ENCODE peak calls at places on chromosomes 7 and 10, in five cellular contexts. One of them, this sample, is unnamed.

GRCh38 chr7:70630647-70631457 is 501.1 kb upstream of the GALNT17 start:
- DNase-seq in mesothelial cell of epicardium: no peak
- DNase-seq in body of pancreas: no peak
- DNase-seq in iPS-NIHi11: no peak
- DNase-seq in HFFc6: no peak
- DNase-seq in this sample: no peak

GRCh38 chr7:44764665-44765578 is 16.3 kb downstream of the ZMIZ2 start:
- DNase-seq in iPS-NIHi11: no peak
- DNase-seq in body of pancreas: peak
- DNase-seq in mesothelial cell of epicardium: no peak
- DNase-seq in HFFc6: no peak
- DNase-seq in this sample: no peak

GRCh38 chr10:56605043-56605442 is 244.0 kb upstream of the ZWINT start:
- DNase-seq in iPS-NIHi11: peak
- DNase-seq in mesothelial cell of epicardium: no peak
- DNase-seq in body of pancreas: no peak
- DNase-seq in HFFc6: no peak
- DNase-seq in this sample: no peak

GRCh38 chr10:75762436-75762802 is 331.0 kb downstream of the LRMDA start:
- DNase-seq in mesothelial cell of epicardium: no peak
- DNase-seq in body of pancreas: no peak
- DNase-seq in HFFc6: no peak
- DNase-seq in iPS-NIHi11: no peak
- DNase-seq in this sample: no peak

GRCh38 chr10:86545097-86545496 is 23.5 kb upstream of the WAPL start:
- DNase-seq in mesothelial cell of epicardium: no peak
- DNase-seq in HFFc6: no peak
- DNase-seq in iPS-NIHi11: no peak
- DNase-seq in body of pancreas: no peak
- DNase-seq in this sample: no peak

GRCh38 chr7:12570529-12571461 is at the start of gene SCIN:
- DNase-seq in iPS-NIHi11: peak
- DNase-seq in body of pancreas: peak
- DNase-seq in HFFc6: no peak
- DNase-seq in mesothelial cell of epicardium: peak
- DNase-seq in this sample: peak

GRCh38 chr7:129959480-129960332 is 6.9 kb upstream of the UBE2H start:
- DNase-seq in mesothelial cell of epicardium: no peak
- DNase-seq in HFFc6: no peak
- DNase-seq in body of pancreas: no peak
- DNase-seq in iPS-NIHi11: no peak
- DNase-seq in this sample: peak

GRCh38 chr10:24904830-24905229 is 47.6 kb downstream of the PRTFDC1 start:
- DNase-seq in body of pancreas: no peak
- DNase-seq in mesothelial cell of epicardium: no peak
- DNase-seq in HFFc6: no peak
- DNase-seq in iPS-NIHi11: no peak
- DNase-seq in this sample: no peak

GRCh38 chr7:78018541-78019456 is 220.2 kb downstream of the PHTF2 start:
- DNase-seq in body of pancreas: peak
- DNase-seq in iPS-NIHi11: no peak
- DNase-seq in HFFc6: peak
- DNase-seq in mesothelial cell of epicardium: no peak
- DNase-seq in this sample: peak

GRCh38 chr7:6433814-6434630 is 13.7 kb downstream of the DAGLB start:
- DNase-seq in body of pancreas: no peak
- DNase-seq in mesothelial cell of epicardium: no peak
- DNase-seq in iPS-NIHi11: no peak
- DNase-seq in HFFc6: no peak
- DNase-seq in this sample: no peak

GRCh38 chr7:50467817-50468610 is 17.9 kb upstream of the FIGNL1 start:
- DNase-seq in HFFc6: peak
- DNase-seq in mesothelial cell of epicardium: peak
- DNase-seq in iPS-NIHi11: peak
- DNase-seq in body of pancreas: peak
- DNase-seq in this sample: peak

GRCh38 chr10:102150970-102151773 is 1.0 kb upstream of the NOLC1 start:
- DNase-seq in iPS-NIHi11: no peak
- DNase-seq in mesothelial cell of epicardium: no peak
- DNase-seq in HFFc6: peak
- DNase-seq in body of pancreas: no peak
- DNase-seq in this sample: no peak

GRCh38 chr7:106085015-106085414 is 27.1 kb downstream of the SYPL1 start:
- DNase-seq in HFFc6: no peak
- DNase-seq in body of pancreas: no peak
- DNase-seq in mesothelial cell of epicardium: no peak
- DNase-seq in iPS-NIHi11: no peak
- DNase-seq in this sample: no peak

GRCh38 chr10:45353176-45353575 is 20.8 kb upstream of the ALOX5 start:
- DNase-seq in iPS-NIHi11: no peak
- DNase-seq in HFFc6: no peak
- DNase-seq in body of pancreas: no peak
- DNase-seq in mesothelial cell of epicardium: no peak
- DNase-seq in this sample: no peak

GRCh38 chr10:75408911-75409885 is 7.6 kb upstream of the ZNF503 start:
- DNase-seq in HFFc6: peak
- DNase-seq in iPS-NIHi11: peak
- DNase-seq in mesothelial cell of epicardium: peak
- DNase-seq in body of pancreas: peak
- DNase-seq in this sample: peak

GRCh38 chr7:12951397-12951801 is 264.0 kb downstream of the ARL4A start:
- DNase-seq in HFFc6: peak
- DNase-seq in iPS-NIHi11: no peak
- DNase-seq in mesothelial cell of epicardium: no peak
- DNase-seq in body of pancreas: no peak
- DNase-seq in this sample: no peak

GRCh38 chr7:150990416-150991186 is at the start of gene NOS3:
- DNase-seq in HFFc6: no peak
- DNase-seq in mesothelial cell of epicardium: no peak
- DNase-seq in body of pancreas: no peak
- DNase-seq in iPS-NIHi11: no peak
- DNase-seq in this sample: no peak

GRCh38 chr7:54837167-54837566 is 78.2 kb upstream of the SEC61G start:
- DNase-seq in mesothelial cell of epicardium: no peak
- DNase-seq in HFFc6: no peak
- DNase-seq in body of pancreas: no peak
- DNase-seq in iPS-NIHi11: no peak
- DNase-seq in this sample: no peak

GRCh38 chr7:107021600-107021999 is 22.9 kb upstream of the PRKAR2B start:
- DNase-seq in body of pancreas: no peak
- DNase-seq in HFFc6: no peak
- DNase-seq in iPS-NIHi11: no peak
- DNase-seq in mesothelial cell of epicardium: no peak
- DNase-seq in this sample: no peak